ENCODE peak calls at places on chromosomes 12 and 14, in five cellular contexts. E is breast epithelium, D is ovary, I is heart left ventricle, H is transverse colon. K is an unnamed sample.

GRCh38 chr12:6364037-6364360 is 11.4 kb downstream of the SCNN1A start:
- DNase-seq in E (no peak), I (no peak), D (no peak), H (no peak), K (no peak)

GRCh38 chr14:58638231-58639205 is 756 bp downstream of the DACT1 start:
- DNase-seq in I (peak), D (peak), H (peak), E (no peak), K (no peak)

GRCh38 chr12:71090971-71091370 is 66.8 kb downstream of the TSPAN8 start:
- DNase-seq in H (no peak), I (no peak), E (no peak), D (no peak), K (no peak)

GRCh38 chr14:95409472-95410307 is 90.0 kb upstream of the CLMN start:
- DNase-seq in I (no peak), D (no peak), E (no peak), H (no peak), K (no peak)

GRCh38 chr12:105377077-105377476 is 46.6 kb downstream of the C12orf75 start:
- DNase-seq in D (no peak), H (no peak), I (no peak), E (no peak), K (no peak)

GRCh38 chr12:120394483-120395367 is 25.8 kb upstream of the MSI1 start:
- DNase-seq in I (no peak), H (peak), D (no peak), E (peak), K (no peak)

GRCh38 chr14:21069388-21070082 is 569 bp upstream of the ARHGEF40 start:
- DNase-seq in D (peak), H (no peak), I (peak), E (peak), K (peak)

GRCh38 chr12:7856516-7856915 is 16.2 kb downstream of the SLC2A14 start:
- DNase-seq in E (no peak), I (no peak), D (no peak), H (no peak), K (no peak)

GRCh38 chr12:76799362-76799761 is 35.4 kb downstream of the ZDHHC17 start:
- DNase-seq in I (no peak), E (no peak), H (no peak), D (no peak), K (no peak)

GRCh38 chr14:89418452-89418851 is 1.4 kb upstream of the FOXN3 start:
- DNase-seq in H (peak), D (no peak), I (no peak), E (no peak), K (peak)

GRCh38 chr14:55927059-55927458 is 191.2 kb upstream of the PELI2 start:
- DNase-seq in H (peak), D (no peak), E (no peak), I (no peak), K (no peak)

GRCh38 chr12:54984602-54985376 is at the start of gene TESPA1:
- DNase-seq in H (peak), I (peak), E (peak), D (peak), K (peak)

GRCh38 chr14:68544150-68544892 is 248.5 kb downstream of the ZFP36L1 start:
- DNase-seq in H (peak), D (peak), E (peak), I (no peak), K (peak)

GRCh38 chr12:42590324-42590934 is 883 bp upstream of the PRICKLE1 start:
- DNase-seq in I (peak), H (peak), D (peak), E (no peak), K (no peak)

GRCh38 chr14:61476737-61477410 is 155.5 kb downstream of the PRKCH start:
- DNase-seq in E (no peak), H (peak), D (no peak), I (no peak), K (no peak)

GRCh38 chr14:80987235-80988032 is 32.0 kb downstream of the TSHR start:
- DNase-seq in I (no peak), H (peak), D (no peak), E (peak), K (no peak)

GRCh38 chr14:93010543-93011541 is 87.9 kb downstream of the CHGA start:
- DNase-seq in I (no peak), E (no peak), H (no peak), D (no peak), K (no peak)

GRCh38 chr12:230925-231671 is 17.1 kb upstream of the SLC6A12 start:
- DNase-seq in D (no peak), E (no peak), H (no peak), I (no peak), K (peak)

GRCh38 chr12:91574391-91574790 is 391.8 kb upstream of the DCN start:
- DNase-seq in I (no peak), D (no peak), H (no peak), E (no peak), K (no peak)

GRCh38 chr14:25375639-25376038 is 325.7 kb upstream of the STXBP6 start:
- DNase-seq in D (no peak), I (no peak), H (no peak), E (no peak), K (no peak)

GRCh38 chr14:69263364-69263763 is 3.4 kb downstream of the GALNT16 start:
- DNase-seq in H (peak), I (no peak), D (no peak), E (peak), K (peak)

GRCh38 chr12:46357438-46358324 is 14.9 kb downstream of the SLC38A2 start:
- DNase-seq in E (no peak), H (no peak), I (no peak), D (no peak), K (no peak)

GRCh38 chr12:9692909-9693308 is 23.4 kb downstream of the CLEC2D start:
- DNase-seq in D (no peak), I (no peak), E (no peak), H (no peak), K (no peak)

GRCh38 chr14:81447018-81447770 is 47.1 kb upstream of the STON2 start:
- DNase-seq in H (no peak), E (no peak), D (no peak), I (no peak), K (no peak)

GRCh38 chr12:47837190-47838171 is 17.8 kb upstream of the HDAC7 start:
- DNase-seq in H (peak), D (peak), I (peak), E (peak), K (no peak)

GRCh38 chr14:61479746-61480502 is 158.5 kb downstream of the PRKCH start:
- DNase-seq in H (no peak), I (no peak), E (no peak), D (no peak), K (no peak)

GRCh38 chr12:41907036-41907435 is 237.6 kb downstream of the GXYLT1 start:
- DNase-seq in H (no peak), E (no peak), D (no peak), I (no peak), K (no peak)

GRCh38 chr14:61444215-61444768 is 122.9 kb downstream of the PRKCH start:
- DNase-seq in I (no peak), H (peak), D (no peak), E (no peak), K (no peak)

GRCh38 chr12:79441534-79441933 is 249.2 kb downstream of the PAWR start:
- DNase-seq in I (no peak), E (no peak), D (no peak), H (no peak), K (no peak)

GRCh38 chr14:56359245-56359644 is 220.4 kb upstream of the TMEM260 start:
- DNase-seq in H (no peak), E (no peak), I (no peak), D (no peak), K (no peak)

GRCh38 chr12:50042693-50043092 is 14.7 kb upstream of the ASIC1 start:
- DNase-seq in E (no peak), I (no peak), H (no peak), D (no peak), K (no peak)

GRCh38 chr12:95365912-95366311 is 108.0 kb upstream of the METAP2 start:
- DNase-seq in H (no peak), I (no peak), E (no peak), D (no peak), K (no peak)

GRCh38 chr14:21860172-21860571 is 186.6 kb upstream of the OR4E1 start:
- DNase-seq in D (no peak), I (no peak), E (no peak), H (no peak), K (no peak)

GRCh38 chr12:81692008-81692407 is 67.1 kb downstream of the PPFIA2 start:
- DNase-seq in I (no peak), H (no peak), E (no peak), D (no peak), K (no peak)

GRCh38 chr12:52245259-52245961 is 12.4 kb downstream of the KRT7 start:
- DNase-seq in E (peak), H (no peak), I (no peak), D (no peak), K (peak)

GRCh38 chr12:20377750-20378149 is 9.4 kb downstream of the PDE3A start:
- DNase-seq in E (no peak), D (no peak), H (no peak), I (no peak), K (no peak)

GRCh38 chr12:20376984-20377383 is 8.6 kb downstream of the PDE3A start:
- DNase-seq in D (no peak), I (no peak), H (no peak), E (no peak), K (no peak)

GRCh38 chr12:20370841-20371240 is 2.5 kb downstream of the PDE3A start:
- DNase-seq in D (no peak), I (no peak), H (no peak), E (no peak), K (no peak)

GRCh38 chr12:20372326-20373097 is 4.2 kb downstream of the PDE3A start:
- DNase-seq in E (no peak), I (no peak), D (no peak), H (no peak), K (no peak)

GRCh38 chr12:20374775-20375174 is 6.4 kb downstream of the PDE3A start:
- DNase-seq in D (no peak), H (no peak), I (no peak), E (no peak), K (no peak)
- H3K4me3 ChIP-seq in D (no peak), H (peak), I (peak), E (no peak), K (no peak)

GRCh38 chr12:128813392-128813791 is 10.4 kb downstream of the SLC15A4 start:
- DNase-seq in I (no peak), D (no peak), H (no peak), E (no peak), K (peak)

GRCh38 chr12:128811806-128812205 is 12.0 kb downstream of the SLC15A4 start:
- DNase-seq in I (no peak), E (no peak), D (no peak), H (no peak), K (no peak)

GRCh38 chr12:128808651-128809050 is 15.1 kb downstream of the SLC15A4 start:
- DNase-seq in I (no peak), E (no peak), D (no peak), H (no peak), K (peak)

GRCh38 chr12:128807161-128807724 is 16.5 kb downstream of the SLC15A4 start:
- DNase-seq in I (no peak), D (no peak), E (no peak), H (no peak), K (peak)

GRCh38 chr12:128810182-128811127 is 13.3 kb downstream of the SLC15A4 start:
- DNase-seq in H (peak), D (no peak), E (no peak), I (no peak), K (peak)
- TF ChIP-seq POLR2A in H (no peak), D (no peak), E (no peak), I (no peak), K (no peak)

GRCh38 chr14:31965735-31966598 is 111.1 kb upstream of the ARHGAP5 start:
- DNase-seq in H (no peak), E (no peak), I (no peak), D (peak), K (no peak)
- TF ChIP-seq CTCF in H (no peak), E (no peak), I (no peak), D (no peak), K (no peak)

GRCh38 chr12:113610698-113611097 is 139.0 kb upstream of the LHX5 start:
- DNase-seq in I (no peak), H (no peak), D (no peak), E (no peak), K (no peak)
- H3K4me3 ChIP-seq in I (no peak), H (no peak), D (no peak), E (no peak), K (no peak)

GRCh38 chr12:57545809-57546437 is 1.1 kb downstream of the DCTN2 start:
- DNase-seq in H (peak), E (no peak), D (no peak), I (no peak), K (peak)

GRCh38 chr12:57547366-57548315 is 649 bp upstream of the DCTN2 start:
- DNase-seq in D (no peak), H (no peak), I (no peak), E (no peak), K (no peak)

GRCh38 chr12:57548488-57548887 is 1.4 kb upstream of the KIF5A start:
- DNase-seq in E (no peak), D (no peak), H (no peak), I (no peak), K (no peak)

GRCh38 chr12:57549203-57549908 is 488 bp upstream of the KIF5A start:
- DNase-seq in E (no peak), I (no peak), H (no peak), D (no peak), K (no peak)

DNA sequence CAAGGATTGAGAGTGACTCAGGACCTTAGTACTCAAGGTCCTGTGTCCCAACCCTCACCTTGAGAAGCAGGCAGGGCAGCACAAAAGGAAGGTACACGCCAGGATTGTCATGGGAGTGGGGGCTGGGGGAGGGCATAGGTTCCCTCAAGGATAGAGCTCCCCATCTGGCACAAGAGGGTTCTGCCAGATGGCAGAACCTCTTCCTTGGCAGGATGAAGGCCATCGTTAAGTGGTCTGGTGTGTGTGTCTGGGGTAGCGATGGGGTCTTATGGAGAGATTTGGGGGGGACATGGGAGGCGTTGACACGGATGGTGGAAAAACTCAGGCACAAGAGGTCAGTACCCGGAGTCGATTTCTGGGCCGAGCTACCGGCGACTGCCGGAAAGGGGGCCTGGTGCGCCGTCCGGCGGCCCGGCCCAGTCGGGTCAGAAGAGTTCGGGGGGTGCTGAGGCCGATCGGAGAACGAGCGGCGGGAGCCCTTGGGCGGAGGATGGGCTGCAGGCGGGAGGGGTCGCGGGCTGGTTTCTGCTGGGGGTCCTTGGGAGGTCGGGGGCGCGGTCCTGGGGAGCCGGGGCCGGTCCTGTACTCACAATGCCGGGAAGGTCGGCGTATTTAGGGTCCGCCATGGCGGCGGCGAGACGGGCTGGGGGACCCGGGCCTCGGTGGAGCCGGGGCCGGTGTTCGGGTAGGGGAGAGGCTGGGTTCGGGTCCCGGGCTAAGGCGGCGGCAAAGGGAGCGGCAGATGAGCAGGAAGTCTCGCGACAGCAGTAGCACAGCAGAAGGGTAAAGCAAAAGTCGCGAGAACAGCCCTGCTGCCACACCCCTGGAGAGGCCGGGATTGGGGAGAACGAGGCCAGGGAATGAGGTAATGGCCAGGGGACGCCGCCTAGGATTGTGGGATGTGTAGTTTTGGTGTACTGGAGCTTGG is at the start of gene DCTN2:
- DNase-seq in D (peak), I (peak), E (peak), H (peak), K (peak)
- TF ChIP-seq POLR2A in D (peak), I (peak), E (peak), H (peak), K (peak)

GRCh38 chr12:100927825-100928224 is 133.2 kb downstream of the ANO4 start:
- DNase-seq in I (no peak), D (no peak), H (no peak), E (no peak), K (no peak)

DNA sequence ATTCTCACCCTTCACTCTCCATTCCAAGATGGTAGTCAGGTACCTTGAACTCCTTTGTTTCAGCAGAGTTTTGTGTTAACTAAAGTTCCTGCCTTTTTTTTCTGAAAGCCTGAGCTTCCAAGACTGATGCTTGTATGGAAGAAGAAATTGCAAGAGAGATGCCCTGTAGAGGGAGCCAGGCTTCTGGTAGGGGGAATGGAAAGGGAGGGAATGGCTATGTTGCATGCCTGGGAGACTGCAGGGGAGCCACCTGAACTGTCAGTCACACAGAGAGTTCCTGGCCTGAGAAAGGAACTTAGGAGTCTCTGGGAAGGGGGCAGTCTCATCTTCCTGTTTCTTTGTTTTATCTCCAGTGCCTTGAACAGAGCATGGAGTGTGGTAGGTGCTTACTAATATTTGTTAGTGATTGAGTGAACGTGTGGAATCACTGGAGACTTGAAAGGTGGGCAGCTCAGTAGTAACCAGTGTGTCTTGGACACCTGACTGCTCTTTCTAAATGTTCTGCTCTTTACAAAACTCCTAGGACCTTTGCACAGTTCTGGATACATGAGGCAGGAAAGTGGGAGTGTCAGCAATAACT is 132.2 kb downstream of the ANO4 start:
- DNase-seq in E (no peak), H (peak), I (no peak), D (no peak), K (no peak)
- TF ChIP-seq CTCF in E (no peak), H (no peak), I (no peak), D (no peak), K (no peak)

GRCh38 chr14:54627718-54628345 is 60.9 kb downstream of the SAMD4A start:
- DNase-seq in E (no peak), I (no peak), H (no peak), D (no peak), K (peak)
- H3K4me3 ChIP-seq in E (peak), I (peak), H (peak), D (no peak), K (peak)

GRCh38 chr12:122080149-122081107 is 1.9 kb downstream of the MLXIP start:
- DNase-seq in E (no peak), H (peak), D (peak), I (no peak), K (peak)
- TF ChIP-seq POLR2A in E (peak), H (peak), D (peak), I (peak), K (peak)

GRCh38 chr12:31589896-31590729 is 823 bp downstream of the DENND5B start:
- DNase-seq in E (peak), D (peak), I (peak), H (peak), K (peak)
- TF ChIP-seq CTCF in E (no peak), D (no peak), I (no peak), H (no peak), K (no peak)

GRCh38 chr14:74983343-74983742 is 19.4 kb upstream of the EIF2B2 start:
- DNase-seq in H (no peak), I (no peak), E (no peak), D (no peak), K (no peak)
- H3K4me3 ChIP-seq in H (no peak), I (no peak), E (no peak), D (no peak), K (no peak)

K was measured in suprapubic skin.